ENCODE peak calls at places on chromosomes 6 and 20, in five cellular contexts. One of them, this sample, is unnamed. For H3K36me3 and H3K4me1, the result is how much of the 10 kb centered on the place peaks cover.

GRCh38 chr20:44643596-44644383 is 7.7 kb downstream of the ADA start:
- DNase-seq in stomach: peak
- DNase-seq in HCT116: no peak
- DNase-seq in ovary: no peak
- DNase-seq in gastrocnemius medialis: peak
- DNase-seq in this sample: peak

GRCh38 chr6:119307041-119307440 is 42.5 kb downstream of the MAN1A1 start:
- DNase-seq in stomach: no peak
- DNase-seq in HCT116: no peak
- DNase-seq in ovary: no peak
- DNase-seq in gastrocnemius medialis: no peak
- DNase-seq in this sample: no peak

GRCh38 chr6:169529931-169530761 is 171.7 kb downstream of the WDR27 start:
- DNase-seq in HCT116: no peak
- DNase-seq in stomach: no peak
- DNase-seq in ovary: no peak
- DNase-seq in gastrocnemius medialis: peak
- DNase-seq in this sample: no peak

GRCh38 chr20:57957397-57958049 is 247.7 kb upstream of the PMEPA1 start:
- DNase-seq in ovary: no peak
- DNase-seq in gastrocnemius medialis: no peak
- DNase-seq in HCT116: no peak
- DNase-seq in stomach: no peak
- DNase-seq in this sample: no peak

GRCh38 chr6:47357827-47358226 is 48.1 kb upstream of the TNFRSF21 start:
- DNase-seq in gastrocnemius medialis: no peak
- DNase-seq in ovary: no peak
- DNase-seq in stomach: no peak
- DNase-seq in HCT116: no peak
- DNase-seq in this sample: no peak

GRCh38 chr6:146850238-146850896 is 251.6 kb downstream of the ADGB start:
- DNase-seq in ovary: no peak
- DNase-seq in stomach: no peak
- DNase-seq in HCT116: no peak
- DNase-seq in gastrocnemius medialis: no peak
- DNase-seq in this sample: no peak

GRCh38 chr6:44006872-44007303 is 120.4 kb downstream of the MRPL14 start:
- DNase-seq in stomach: no peak
- DNase-seq in HCT116: no peak
- DNase-seq in ovary: no peak
- DNase-seq in gastrocnemius medialis: no peak
- DNase-seq in this sample: no peak

GRCh38 chr6:34132486-34133185 is 13.3 kb downstream of the GRM4 start:
- DNase-seq in ovary: peak
- DNase-seq in gastrocnemius medialis: no peak
- DNase-seq in HCT116: no peak
- DNase-seq in stomach: no peak
- DNase-seq in this sample: peak

DNA sequence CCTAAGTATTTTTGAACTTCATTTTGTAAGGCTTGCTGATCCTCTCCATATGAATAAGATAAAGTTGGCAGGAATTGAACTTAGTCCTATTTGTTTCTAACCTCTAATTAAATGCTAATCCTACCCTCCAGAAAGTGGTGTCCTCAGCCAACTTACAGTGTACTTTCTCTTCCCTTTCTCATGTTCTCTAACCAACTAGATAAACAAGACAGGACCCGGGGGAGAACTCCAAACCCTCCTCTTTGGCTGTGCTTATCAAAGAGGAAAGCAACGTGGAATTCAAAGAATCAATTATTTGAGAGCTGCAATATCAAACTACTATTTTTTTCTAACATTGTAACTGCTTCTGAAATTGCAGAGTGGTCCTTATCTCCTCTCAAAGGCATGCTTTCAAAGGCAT is 56.5 kb upstream of the NRSN1 start:
- DNase-seq in gastrocnemius medialis: no peak
- DNase-seq in stomach: no peak
- DNase-seq in HCT116: no peak
- DNase-seq in ovary: no peak
- DNase-seq in this sample: no peak
- H3K36me3 ChIP-seq in gastrocnemius medialis: under half
- H3K36me3 ChIP-seq in stomach: under half
- H3K36me3 ChIP-seq in HCT116: under half
- H3K36me3 ChIP-seq in ovary: under half
- H3K36me3 ChIP-seq in this sample: under half

GRCh38 chr6:111754423-111754822 is 118.8 kb downstream of the FYN start:
- DNase-seq in gastrocnemius medialis: no peak
- DNase-seq in ovary: no peak
- DNase-seq in stomach: no peak
- DNase-seq in HCT116: no peak
- DNase-seq in this sample: no peak
- H3K4me1 ChIP-seq in gastrocnemius medialis: under half
- H3K4me1 ChIP-seq in ovary: under half
- H3K4me1 ChIP-seq in stomach: under half
- H3K4me1 ChIP-seq in HCT116: under half
- H3K4me1 ChIP-seq in this sample: under half

DNA sequence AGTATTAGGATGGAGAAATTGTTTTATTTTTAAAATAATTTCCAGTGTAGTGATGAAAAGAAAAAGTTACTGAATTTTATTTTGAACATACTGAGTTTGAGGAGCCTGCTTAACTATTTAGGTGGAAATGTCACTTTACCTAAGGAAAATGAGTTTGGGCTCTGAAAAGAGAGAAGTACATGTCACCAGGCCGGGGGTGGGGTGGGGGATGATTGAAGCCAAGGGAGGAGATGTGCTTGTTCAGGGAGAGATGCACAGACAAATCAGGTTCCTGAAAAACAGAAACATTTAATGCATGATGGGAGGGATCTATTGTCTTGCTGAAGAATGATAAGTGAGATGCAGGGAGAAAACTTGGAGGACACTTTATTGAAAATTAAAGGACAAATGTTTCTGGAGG is 71.3 kb downstream of the PLCB1 start:
- DNase-seq in HCT116: no peak
- DNase-seq in stomach: no peak
- DNase-seq in gastrocnemius medialis: no peak
- DNase-seq in ovary: no peak
- DNase-seq in this sample: no peak
- TF ChIP-seq POLR2A in HCT116: no peak
- TF ChIP-seq POLR2A in stomach: no peak
- TF ChIP-seq POLR2A in gastrocnemius medialis: no peak
- TF ChIP-seq POLR2A in ovary: no peak
- TF ChIP-seq POLR2A in this sample: no peak

DNA sequence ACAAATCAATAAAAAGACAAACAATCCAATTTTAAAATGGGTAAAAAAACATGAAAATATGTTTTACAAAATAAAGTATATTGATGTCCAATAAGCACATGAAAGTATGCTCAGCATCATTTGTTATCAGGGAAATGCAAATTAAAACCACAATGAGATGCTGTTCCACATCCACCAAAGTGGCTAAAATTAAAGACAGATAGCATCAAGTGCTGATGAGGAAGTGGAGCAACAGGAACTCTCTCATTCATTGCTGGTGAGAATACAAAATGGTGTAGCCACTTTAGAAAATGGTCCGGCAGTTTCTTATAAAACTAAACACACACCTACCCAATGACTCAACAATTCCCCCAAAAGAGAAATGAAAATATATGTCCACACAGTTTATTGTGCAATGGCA is 42.3 kb upstream of the CST7 start:
- DNase-seq in HCT116: no peak
- DNase-seq in gastrocnemius medialis: no peak
- DNase-seq in stomach: no peak
- DNase-seq in ovary: no peak
- DNase-seq in this sample: no peak
- H3K36me3 ChIP-seq in HCT116: under half
- H3K36me3 ChIP-seq in gastrocnemius medialis: under half
- H3K36me3 ChIP-seq in stomach: under half
- H3K36me3 ChIP-seq in ovary: under half
- H3K36me3 ChIP-seq in this sample: under half

DNA sequence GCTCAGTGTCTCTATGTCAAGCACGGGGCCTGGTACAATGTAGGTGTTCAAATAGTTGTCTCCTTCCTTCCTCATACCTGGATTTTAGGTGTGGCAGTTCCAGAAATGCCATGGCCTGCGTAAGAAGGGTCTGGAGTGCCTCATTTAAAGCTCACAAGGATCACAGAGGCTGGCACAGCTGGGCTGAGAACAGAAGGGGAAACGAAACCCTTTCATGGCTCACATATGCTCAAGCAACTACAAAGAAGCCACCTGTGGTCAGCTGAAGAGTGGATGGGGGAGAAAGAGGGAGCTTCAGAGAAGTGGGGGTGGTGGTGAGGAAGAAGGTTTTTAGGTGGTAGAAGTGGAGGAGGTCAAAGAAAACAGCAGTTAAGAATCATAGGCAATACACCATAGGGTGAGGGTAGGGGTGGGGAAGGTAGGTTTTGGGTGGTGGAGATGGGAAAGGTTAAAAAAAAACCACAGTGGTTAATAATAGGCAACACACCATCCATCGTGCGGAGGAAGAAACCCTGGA is 17.0 kb upstream of the TOP1 start:
- DNase-seq in stomach: no peak
- DNase-seq in ovary: no peak
- DNase-seq in HCT116: no peak
- DNase-seq in gastrocnemius medialis: no peak
- DNase-seq in this sample: no peak
- H3K4me1 ChIP-seq in stomach: under half
- H3K4me1 ChIP-seq in ovary: under half
- H3K4me1 ChIP-seq in HCT116: half or more
- H3K4me1 ChIP-seq in gastrocnemius medialis: under half
- H3K4me1 ChIP-seq in this sample: under half

GRCh38 chr20:31879143-31879987 is 8.9 kb downstream of the TTLL9 start:
- DNase-seq in gastrocnemius medialis: peak
- DNase-seq in ovary: peak
- DNase-seq in stomach: peak
- DNase-seq in HCT116: peak
- DNase-seq in this sample: peak
- TF ChIP-seq POLR2A in gastrocnemius medialis: no peak
- TF ChIP-seq POLR2A in ovary: no peak
- TF ChIP-seq POLR2A in stomach: no peak
- TF ChIP-seq POLR2A in HCT116: peak
- TF ChIP-seq POLR2A in this sample: peak

GRCh38 chr20:63944078-63944941 is 11.9 kb downstream of the UCKL1 start:
- DNase-seq in HCT116: no peak
- DNase-seq in gastrocnemius medialis: no peak
- DNase-seq in stomach: no peak
- DNase-seq in ovary: peak
- DNase-seq in this sample: no peak
- H3K36me3 ChIP-seq in HCT116: under half
- H3K36me3 ChIP-seq in gastrocnemius medialis: under half
- H3K36me3 ChIP-seq in stomach: half or more
- H3K36me3 ChIP-seq in ovary: under half
- H3K36me3 ChIP-seq in this sample: half or more

This sample was measured in adrenal gland.